ENCODE peak calls at places on chromosomes 3 and 15, in six cellular contexts. O is spleen, C is colonic mucosa, W is Panc1, T is left lung, S is heart right ventricle. X is an unnamed sample.

GRCh38 chr3:187165144-187165543 is 25.8 kb upstream of the RPL39L start:
- DNase-seq in O (no peak), C (peak; percentile 35), W (peak; percentile 25), T (no peak), S (no peak), X (peak; percentile 66)

GRCh38 chr15:65829150-65829764 is 37.2 kb upstream of the DENND4A start:
- DNase-seq in O (no peak), C (no peak), W (no peak), T (no peak), S (no peak), X (peak; percentile 66)

GRCh38 chr3:187850256-187851010 is 105.2 kb upstream of the BCL6 start:
- DNase-seq in O (no peak), C (no peak), W (no peak), T (no peak), S (no peak), X (no peak)

GRCh38 chr15:57545995-57546394 is 45.7 kb upstream of the MYZAP start:
- DNase-seq in O (no peak), C (no peak), W (no peak), T (no peak), S (no peak), X (no peak)

GRCh38 chr3:48502728-48503168 is 1.2 kb downstream of the SHISA5 start:
- DNase-seq in O (no peak), C (no peak), W (no peak), T (no peak), S (peak; percentile 47), X (no peak)

GRCh38 chr15:60397772-60398445 is at the start of gene ANXA2:
- DNase-seq in O (peak; percentile 94), C (peak; percentile 91), W (no peak), T (peak; percentile 94), S (peak; percentile 88), X (peak; percentile 83)

GRCh38 chr15:38991701-38992100 is 427.1 kb upstream of the RASGRP1 start:
- DNase-seq in O (no peak), C (no peak), W (no peak), T (no peak), S (no peak), X (no peak)

GRCh38 chr15:80990955-80991354 is 1.3 kb upstream of the MESD start:
- DNase-seq in O (no peak), C (no peak), W (no peak), T (no peak), S (no peak), X (no peak)

GRCh38 chr3:101050061-101050460 is 56.8 kb upstream of the ABI3BP start:
- DNase-seq in O (no peak), C (no peak), W (no peak), T (no peak), S (no peak), X (no peak)

GRCh38 chr3:27633224-27633545 is 88.9 kb downstream of the EOMES start:
- DNase-seq in O (no peak), C (no peak), W (no peak), T (no peak), S (no peak), X (no peak)

GRCh38 chr3:27639271-27639670 is 82.9 kb downstream of the EOMES start:
- DNase-seq in O (no peak), C (no peak), W (no peak), T (no peak), S (no peak), X (no peak)

GRCh38 chr3:27641271-27641670 is 80.9 kb downstream of the EOMES start:
- DNase-seq in O (no peak), C (no peak), W (no peak), T (no peak), S (no peak), X (no peak)

GRCh38 chr3:27638604-27639003 is 83.5 kb downstream of the EOMES start:
- DNase-seq in O (no peak), C (no peak), W (no peak), T (no peak), S (no peak), X (no peak)

DNA sequence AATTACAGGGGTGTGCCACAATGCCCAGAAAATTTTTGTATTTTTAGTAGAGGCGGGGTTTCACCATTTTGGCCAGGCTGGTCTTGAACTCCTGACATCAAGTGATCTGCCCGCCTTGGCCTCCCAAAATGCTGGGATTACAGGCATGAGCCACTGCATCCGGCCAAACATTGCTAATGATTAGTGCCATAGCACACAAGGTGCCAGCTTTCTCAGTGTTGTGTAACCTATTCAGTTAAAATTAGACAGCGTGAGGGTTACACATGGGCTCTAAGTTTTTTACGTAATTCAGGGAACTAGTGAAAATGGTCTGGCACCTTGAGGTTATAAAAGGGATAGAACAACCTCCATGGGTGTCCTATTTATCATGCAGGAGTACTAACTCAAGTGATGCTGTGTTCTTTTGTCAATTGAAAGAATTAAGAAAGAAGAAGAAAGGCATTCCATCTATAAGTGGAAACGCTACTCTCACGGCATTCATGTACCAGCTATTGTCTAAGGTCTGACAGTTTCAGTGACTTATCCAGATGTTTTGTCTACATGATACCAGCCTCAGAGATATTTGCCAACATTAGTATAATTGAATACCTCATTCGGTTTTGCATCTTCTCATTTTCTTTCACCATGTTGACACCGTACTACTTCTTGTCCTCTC is 84.7 kb downstream of the EOMES start:
- DNase-seq in O (no peak), C (no peak), W (no peak), T (no peak), S (no peak), X (no peak)
- H3K27ac ChIP-seq in O (no peak overlapping the region), C (no peak overlapping the region), W (peak overlapping the region; percentile 6), T (no peak overlapping the region), S (no peak overlapping the region), X (no peak overlapping the region)

GRCh38 chr3:4495294-4496110 is 2.4 kb downstream of the ITPR1 start:
- DNase-seq in O (no peak), C (no peak), W (no peak), T (no peak), S (no peak), X (no peak)

GRCh38 chr3:4497005-4497692 is 4.0 kb downstream of the ITPR1 start:
- DNase-seq in O (no peak), C (no peak), W (no peak), T (no peak), S (no peak), X (no peak)

GRCh38 chr3:4493008-4493930 is at the start of gene ITPR1:
- DNase-seq in O (peak; percentile 99), C (peak; percentile 98), W (peak; percentile 84), T (peak; percentile 99), S (peak; percentile 98), X (peak; percentile 98)

GRCh38 chr3:4493931-4494806 is 1.0 kb downstream of the ITPR1 start:
- DNase-seq in O (peak; percentile 83), C (peak; percentile 30), W (no peak), T (no peak), S (peak; percentile 16), X (peak; percentile 9)

DNA sequence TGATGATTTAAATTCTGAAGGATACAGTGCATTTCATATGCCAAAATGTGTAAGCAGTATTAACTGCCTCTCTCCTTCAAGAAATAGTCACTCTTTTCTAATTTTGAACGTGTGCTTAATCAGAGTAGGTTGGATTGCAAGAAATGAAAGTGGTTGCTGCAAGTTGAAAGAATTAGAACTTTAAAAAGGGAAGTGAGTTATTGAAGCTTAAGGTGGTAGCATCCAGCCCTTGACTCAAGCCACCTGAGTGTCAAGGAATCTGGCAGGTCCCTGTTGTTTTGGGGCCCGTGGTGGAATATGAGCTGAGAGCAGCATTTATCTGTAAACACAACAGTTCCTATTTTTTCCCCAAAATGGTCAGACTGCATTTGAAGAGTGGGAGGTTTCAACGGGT is 1.7 kb downstream of the ITPR1 start:
- DNase-seq in O (no peak), C (no peak), W (no peak), T (no peak), S (no peak), X (no peak)
- H3K4me3 ChIP-seq in O (peak overlapping the region; percentile 96), C (peak overlapping the region; percentile 61), W (peak overlapping the region; percentile 79), T (peak overlapping the region; percentile 87), S (peak overlapping the region; percentile 82), X (peak overlapping the region; percentile 76)

GRCh38 chr15:27864719-27865118 is 234.4 kb downstream of the OCA2 start:
- DNase-seq in O (no peak), C (no peak), W (no peak), T (no peak), S (no peak), X (no peak)
- H3K9me3 ChIP-seq in O (peaks cover 4% of the 10 kb centered on the region), C (no peaks in the 10 kb centered on the region), W (no peaks in the 10 kb centered on the region), T (no peaks in the 10 kb centered on the region), S (no peaks in the 10 kb centered on the region), X (no peaks in the 10 kb centered on the region)

DNA sequence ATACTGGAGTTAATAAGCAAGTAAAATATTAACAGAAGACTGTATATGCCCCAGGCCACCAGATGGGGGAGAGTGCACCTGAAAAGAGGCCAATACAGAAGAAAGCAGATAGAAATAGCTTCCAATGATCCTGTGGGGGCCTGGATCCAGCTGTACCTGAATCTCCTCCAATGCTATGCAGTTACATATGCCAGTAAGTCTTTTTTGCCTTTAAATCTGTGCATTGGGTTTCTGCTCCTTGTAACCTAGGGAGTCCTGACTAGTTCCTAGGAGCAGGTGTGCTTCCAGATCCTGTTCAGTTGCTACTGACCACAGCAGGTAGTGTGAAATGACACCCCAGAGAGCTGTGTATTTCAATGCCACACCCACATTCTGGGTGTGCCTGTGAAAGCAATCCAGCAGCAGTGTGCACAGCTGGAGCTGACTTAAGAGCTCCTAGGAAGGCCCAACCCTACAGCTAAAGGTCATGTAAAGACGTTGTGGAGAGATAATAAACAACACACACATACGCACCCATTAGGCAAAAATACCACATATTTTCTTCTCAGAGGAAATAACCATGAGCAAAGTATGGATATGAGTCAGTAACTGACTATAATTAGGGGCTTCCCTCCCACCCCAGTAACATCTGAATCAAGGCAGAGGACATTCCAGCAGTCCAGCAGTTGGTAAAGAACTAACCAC is 62.2 kb upstream of the AKAP13 start:
- DNase-seq in O (no peak), C (peak; percentile 81), W (no peak), T (no peak), S (no peak), X (peak; percentile 49)
- H3K27ac ChIP-seq in O (no peak overlapping the region), C (peak overlapping the region; percentile 74), W (no peak overlapping the region), T (no peak overlapping the region), S (no peak overlapping the region), X (no peak overlapping the region)

GRCh38 chr3:126855374-126855773 is 127.5 kb upstream of the PLXNA1 start:
- DNase-seq in O (no peak), C (no peak), W (no peak), T (no peak), S (no peak), X (no peak)
- H3K4me3 ChIP-seq in O (no peak overlapping the region), C (no peak overlapping the region), W (no peak overlapping the region), T (no peak overlapping the region), S (no peak overlapping the region), X (no peak overlapping the region)

DNA sequence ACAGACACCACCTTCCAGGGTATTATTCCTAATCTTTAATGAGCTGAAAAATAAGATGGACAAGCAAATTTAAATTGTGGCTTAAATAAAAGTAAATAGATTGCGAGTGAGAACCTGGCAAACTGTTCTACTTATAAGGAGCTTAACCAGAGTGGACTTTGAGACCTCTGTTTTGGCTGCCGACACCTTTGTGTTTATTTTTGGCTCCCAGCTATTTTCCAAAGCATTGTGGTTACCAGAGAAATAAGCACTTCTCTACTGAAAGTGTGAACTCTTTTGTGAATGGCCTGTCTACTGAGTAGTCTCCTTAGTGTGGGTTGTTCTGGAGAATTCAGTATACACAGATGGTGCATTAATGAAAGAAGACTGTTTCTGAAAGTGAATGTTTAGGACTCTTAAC is 109.4 kb downstream of the ATP8B4 start:
- DNase-seq in O (no peak), C (no peak), W (no peak), T (no peak), S (no peak), X (no peak)
- H3K9me3 ChIP-seq in O (no peaks in the 10 kb centered on the region), C (no peaks in the 10 kb centered on the region), W (no peaks in the 10 kb centered on the region), T (no peaks in the 10 kb centered on the region), S (no peaks in the 10 kb centered on the region), X (no peaks in the 10 kb centered on the region)